ENCODE peak calls at places on chromosome 1, in six cellular contexts. One of them, this sample, is unnamed.

GRCh38 chr1:110068646-110069301 is 1.7 kb downstream of the ALX3 start:
- DNase-seq in NB4: no peak
- DNase-seq in CD4-positive, alpha-beta T cell: no peak
- DNase-seq in cardiac fibroblast: no peak
- DNase-seq in bronchial epithelial cell: no peak
- DNase-seq in glutamatergic neuron: peak; percentile 39
- DNase-seq in this sample: no peak

GRCh38 chr1:7383671-7384070 is 387.4 kb upstream of the VAMP3 start:
- DNase-seq in CD4-positive, alpha-beta T cell: no peak
- DNase-seq in bronchial epithelial cell: no peak
- DNase-seq in cardiac fibroblast: no peak
- DNase-seq in NB4: no peak
- DNase-seq in glutamatergic neuron: no peak
- DNase-seq in this sample: no peak

GRCh38 chr1:192378276-192378675 is 61.5 kb downstream of the RGS21 start:
- DNase-seq in cardiac fibroblast: peak; percentile 3
- DNase-seq in glutamatergic neuron: no peak
- DNase-seq in bronchial epithelial cell: no peak
- DNase-seq in NB4: no peak
- DNase-seq in CD4-positive, alpha-beta T cell: no peak
- DNase-seq in this sample: no peak

GRCh38 chr1:55070291-55070690 is 30.9 kb downstream of the PCSK9 start:
- DNase-seq in NB4: no peak
- DNase-seq in cardiac fibroblast: no peak
- DNase-seq in glutamatergic neuron: no peak
- DNase-seq in bronchial epithelial cell: no peak
- DNase-seq in CD4-positive, alpha-beta T cell: no peak
- DNase-seq in this sample: no peak

GRCh38 chr1:236334893-236335545 is 53.3 kb upstream of the ERO1B start:
- DNase-seq in CD4-positive, alpha-beta T cell: no peak
- DNase-seq in glutamatergic neuron: no peak
- DNase-seq in cardiac fibroblast: peak; percentile 5
- DNase-seq in NB4: peak; percentile 27
- DNase-seq in bronchial epithelial cell: peak; percentile 31
- DNase-seq in this sample: no peak

GRCh38 chr1:76425104-76425842 is 350.7 kb downstream of the ST6GALNAC3 start:
- DNase-seq in glutamatergic neuron: no peak
- DNase-seq in CD4-positive, alpha-beta T cell: no peak
- DNase-seq in bronchial epithelial cell: no peak
- DNase-seq in NB4: no peak
- DNase-seq in cardiac fibroblast: peak; percentile 12
- DNase-seq in this sample: no peak

GRCh38 chr1:43711524-43712386 is 4.4 kb downstream of the ST3GAL3 start:
- DNase-seq in CD4-positive, alpha-beta T cell: no peak
- DNase-seq in bronchial epithelial cell: peak; percentile 94
- DNase-seq in NB4: no peak
- DNase-seq in glutamatergic neuron: no peak
- DNase-seq in cardiac fibroblast: peak; percentile 89
- DNase-seq in this sample: no peak

GRCh38 chr1:204295666-204296065 is 64.1 kb downstream of the PLEKHA6 start:
- DNase-seq in CD4-positive, alpha-beta T cell: no peak
- DNase-seq in NB4: no peak
- DNase-seq in cardiac fibroblast: no peak
- DNase-seq in bronchial epithelial cell: no peak
- DNase-seq in glutamatergic neuron: no peak
- DNase-seq in this sample: no peak

GRCh38 chr1:165717918-165718515 is 19.7 kb upstream of the ALDH9A1 start:
- DNase-seq in cardiac fibroblast: peak; percentile 83
- DNase-seq in NB4: peak; percentile 74
- DNase-seq in CD4-positive, alpha-beta T cell: no peak
- DNase-seq in glutamatergic neuron: peak; percentile 30
- DNase-seq in bronchial epithelial cell: peak; percentile 59
- DNase-seq in this sample: no peak

GRCh38 chr1:119712342-119713038 is 756 bp downstream of the PHGDH start:
- DNase-seq in NB4: peak; percentile 93
- DNase-seq in bronchial epithelial cell: peak; percentile 34
- DNase-seq in glutamatergic neuron: peak; percentile 91
- DNase-seq in cardiac fibroblast: peak; percentile 87
- DNase-seq in CD4-positive, alpha-beta T cell: no peak
- DNase-seq in this sample: no peak

GRCh38 chr1:187696092-187696491 is 867.3 kb downstream of the PLA2G4A start:
- DNase-seq in glutamatergic neuron: no peak
- DNase-seq in CD4-positive, alpha-beta T cell: no peak
- DNase-seq in bronchial epithelial cell: peak; percentile 21
- DNase-seq in cardiac fibroblast: peak; percentile 12
- DNase-seq in NB4: no peak
- DNase-seq in this sample: no peak

GRCh38 chr1:95084317-95085176 is 11.8 kb upstream of the ALG14 start:
- DNase-seq in CD4-positive, alpha-beta T cell: no peak
- DNase-seq in glutamatergic neuron: no peak
- DNase-seq in NB4: peak; percentile 55
- DNase-seq in cardiac fibroblast: peak; percentile 41
- DNase-seq in bronchial epithelial cell: peak; percentile 36
- DNase-seq in this sample: no peak

GRCh38 chr1:11134352-11135266 is 34.9 kb upstream of the EXOSC10 start:
- DNase-seq in NB4: no peak
- DNase-seq in glutamatergic neuron: no peak
- DNase-seq in cardiac fibroblast: peak; percentile 33
- DNase-seq in bronchial epithelial cell: peak; percentile 86
- DNase-seq in CD4-positive, alpha-beta T cell: no peak
- DNase-seq in this sample: no peak

GRCh38 chr1:27958513-27958912 is 1.3 kb upstream of the XKR8 start:
- DNase-seq in bronchial epithelial cell: no peak
- DNase-seq in glutamatergic neuron: no peak
- DNase-seq in CD4-positive, alpha-beta T cell: no peak
- DNase-seq in NB4: no peak
- DNase-seq in cardiac fibroblast: no peak
- DNase-seq in this sample: no peak

GRCh38 chr1:27960762-27961645 is 1.2 kb downstream of the XKR8 start:
- DNase-seq in bronchial epithelial cell: no peak
- DNase-seq in glutamatergic neuron: no peak
- DNase-seq in CD4-positive, alpha-beta T cell: no peak
- DNase-seq in NB4: no peak
- DNase-seq in cardiac fibroblast: peak; percentile 22
- DNase-seq in this sample: no peak

GRCh38 chr1:27957655-27958054 is 2.1 kb upstream of the XKR8 start:
- DNase-seq in cardiac fibroblast: no peak
- DNase-seq in bronchial epithelial cell: no peak
- DNase-seq in CD4-positive, alpha-beta T cell: no peak
- DNase-seq in NB4: no peak
- DNase-seq in glutamatergic neuron: no peak
- DNase-seq in this sample: no peak

GRCh38 chr1:27961646-27962221 is 2.0 kb downstream of the XKR8 start:
- DNase-seq in CD4-positive, alpha-beta T cell: no peak
- DNase-seq in cardiac fibroblast: no peak
- DNase-seq in NB4: no peak
- DNase-seq in glutamatergic neuron: no peak
- DNase-seq in bronchial epithelial cell: no peak
- DNase-seq in this sample: no peak

GRCh38 chr1:27959792-27960603 is at the start of gene XKR8:
- DNase-seq in NB4: peak; percentile 77
- DNase-seq in glutamatergic neuron: peak; percentile 82
- DNase-seq in CD4-positive, alpha-beta T cell: peak; percentile 81
- DNase-seq in bronchial epithelial cell: peak; percentile 51
- DNase-seq in cardiac fibroblast: peak; percentile 62
- DNase-seq in this sample: peak; percentile 81
- TF ChIP-seq CTCF in NB4: peak; percentile 4
- TF ChIP-seq CTCF in glutamatergic neuron: peak; percentile 21
- TF ChIP-seq CTCF in CD4-positive, alpha-beta T cell: no peak
- TF ChIP-seq CTCF in bronchial epithelial cell: peak; percentile 70
- TF ChIP-seq CTCF in cardiac fibroblast: no peak
- TF ChIP-seq CTCF in this sample: peak; percentile 52

GRCh38 chr1:213148905-213149304 is 97.9 kb downstream of the RPS6KC1 start:
- DNase-seq in NB4: no peak
- DNase-seq in cardiac fibroblast: no peak
- DNase-seq in bronchial epithelial cell: no peak
- DNase-seq in CD4-positive, alpha-beta T cell: no peak
- DNase-seq in glutamatergic neuron: no peak
- DNase-seq in this sample: no peak

DNA sequence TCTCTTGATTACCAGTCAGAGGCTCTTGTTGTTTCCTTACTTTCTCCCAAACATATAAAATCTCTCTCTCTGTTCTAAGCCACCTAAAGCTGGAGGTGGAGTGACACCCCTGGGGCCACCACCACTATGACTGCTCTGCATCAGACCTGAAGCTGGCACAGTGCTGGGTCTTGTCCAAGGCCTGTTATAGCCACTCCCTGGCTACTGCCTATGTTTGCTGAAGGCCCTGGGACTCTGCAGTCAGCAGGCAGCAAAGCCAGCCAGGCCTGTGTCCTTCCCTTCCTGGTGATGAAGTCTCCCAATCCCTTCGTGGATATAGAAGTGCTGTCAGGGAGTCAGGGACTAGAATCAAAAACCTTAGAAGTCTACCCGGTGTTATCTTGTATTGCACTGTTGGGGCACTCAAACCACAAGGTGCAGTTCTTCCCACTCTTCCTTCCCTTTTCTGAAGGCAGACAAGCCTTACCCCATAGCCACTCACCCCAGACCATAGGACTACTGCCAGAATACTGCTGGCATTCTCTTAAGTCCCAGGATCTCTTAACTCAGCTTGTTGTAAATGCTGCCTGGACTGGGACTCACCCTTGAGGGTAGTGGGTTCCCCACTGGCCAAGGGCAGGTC is 103.1 kb downstream of the RPS6KC1 start:
- DNase-seq in bronchial epithelial cell: peak; percentile 2
- DNase-seq in CD4-positive, alpha-beta T cell: no peak
- DNase-seq in cardiac fibroblast: no peak
- DNase-seq in NB4: peak; percentile 52
- DNase-seq in glutamatergic neuron: no peak
- DNase-seq in this sample: no peak
- TF ChIP-seq CTCF in bronchial epithelial cell: no peak
- TF ChIP-seq CTCF in CD4-positive, alpha-beta T cell: no peak
- TF ChIP-seq CTCF in cardiac fibroblast: no peak
- TF ChIP-seq CTCF in NB4: no peak
- TF ChIP-seq CTCF in glutamatergic neuron: no peak
- TF ChIP-seq CTCF in this sample: no peak

GRCh38 chr1:205576011-205576410 is 55.8 kb downstream of the ELK4 start:
- DNase-seq in CD4-positive, alpha-beta T cell: no peak
- DNase-seq in NB4: no peak
- DNase-seq in cardiac fibroblast: no peak
- DNase-seq in glutamatergic neuron: no peak
- DNase-seq in bronchial epithelial cell: no peak
- DNase-seq in this sample: no peak

GRCh38 chr1:205575294-205575885 is 56.4 kb downstream of the ELK4 start:
- DNase-seq in bronchial epithelial cell: no peak
- DNase-seq in CD4-positive, alpha-beta T cell: no peak
- DNase-seq in cardiac fibroblast: no peak
- DNase-seq in NB4: no peak
- DNase-seq in glutamatergic neuron: no peak
- DNase-seq in this sample: no peak

GRCh38 chr1:205578780-205579571 is 52.8 kb downstream of the ELK4 start:
- DNase-seq in bronchial epithelial cell: peak; percentile 20
- DNase-seq in cardiac fibroblast: no peak
- DNase-seq in CD4-positive, alpha-beta T cell: no peak
- DNase-seq in glutamatergic neuron: no peak
- DNase-seq in NB4: no peak
- DNase-seq in this sample: no peak

GRCh38 chr1:205577874-205578658 is 53.7 kb downstream of the ELK4 start:
- DNase-seq in bronchial epithelial cell: no peak
- DNase-seq in glutamatergic neuron: no peak
- DNase-seq in cardiac fibroblast: no peak
- DNase-seq in CD4-positive, alpha-beta T cell: no peak
- DNase-seq in NB4: no peak
- DNase-seq in this sample: peak; percentile 7

DNA sequence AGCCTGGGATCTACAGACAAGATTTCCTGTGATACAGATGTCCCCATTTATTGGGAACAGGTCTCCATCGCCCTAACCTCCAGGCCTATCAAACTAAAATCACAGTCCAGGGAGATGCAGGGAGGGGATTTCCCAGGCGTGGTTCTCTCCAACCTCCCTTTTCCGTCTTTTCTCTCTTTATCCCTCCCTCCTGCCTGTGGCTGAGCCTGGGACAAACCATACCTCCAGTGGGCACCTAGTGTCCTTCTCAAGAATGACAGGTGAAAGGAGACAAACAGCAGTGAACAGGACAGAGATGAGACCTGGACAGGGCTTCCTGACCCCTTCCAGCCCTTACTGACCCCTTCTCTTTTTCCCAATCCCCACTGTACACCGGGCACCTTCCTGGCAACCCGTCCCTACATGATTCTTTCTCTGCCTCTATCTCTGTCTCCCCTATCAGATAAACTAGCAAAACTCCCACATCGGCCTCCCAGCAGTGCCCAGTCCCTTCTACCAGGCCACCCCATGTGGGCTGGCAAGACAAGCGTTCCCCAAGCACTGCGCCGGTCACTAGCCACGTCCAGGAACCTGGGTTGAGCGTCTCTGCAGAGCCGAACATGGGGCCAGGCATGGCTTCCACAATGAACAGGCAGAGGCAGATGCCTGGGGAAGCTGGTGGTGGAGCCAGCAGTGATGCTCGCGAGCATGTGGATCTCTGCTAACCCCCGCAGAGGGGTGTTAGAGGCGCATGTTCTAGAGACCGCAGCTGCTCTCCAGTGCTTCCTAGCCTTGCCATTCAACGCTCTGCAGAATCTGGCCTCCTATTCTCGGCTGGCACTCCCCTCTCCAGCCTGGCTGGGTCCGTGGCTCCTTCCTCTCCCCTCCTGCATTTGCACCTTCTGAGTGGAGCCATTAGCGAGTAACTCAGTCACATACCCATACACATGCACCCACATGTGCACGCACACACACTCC is 54.7 kb downstream of the ELK4 start:
- DNase-seq in cardiac fibroblast: no peak
- DNase-seq in bronchial epithelial cell: no peak
- DNase-seq in glutamatergic neuron: no peak
- DNase-seq in CD4-positive, alpha-beta T cell: no peak
- DNase-seq in NB4: no peak
- DNase-seq in this sample: no peak
- TF ChIP-seq CTCF in cardiac fibroblast: no peak
- TF ChIP-seq CTCF in bronchial epithelial cell: no peak
- TF ChIP-seq CTCF in glutamatergic neuron: no peak
- TF ChIP-seq CTCF in CD4-positive, alpha-beta T cell: no peak
- TF ChIP-seq CTCF in NB4: no peak
- TF ChIP-seq CTCF in this sample: no peak

DNA sequence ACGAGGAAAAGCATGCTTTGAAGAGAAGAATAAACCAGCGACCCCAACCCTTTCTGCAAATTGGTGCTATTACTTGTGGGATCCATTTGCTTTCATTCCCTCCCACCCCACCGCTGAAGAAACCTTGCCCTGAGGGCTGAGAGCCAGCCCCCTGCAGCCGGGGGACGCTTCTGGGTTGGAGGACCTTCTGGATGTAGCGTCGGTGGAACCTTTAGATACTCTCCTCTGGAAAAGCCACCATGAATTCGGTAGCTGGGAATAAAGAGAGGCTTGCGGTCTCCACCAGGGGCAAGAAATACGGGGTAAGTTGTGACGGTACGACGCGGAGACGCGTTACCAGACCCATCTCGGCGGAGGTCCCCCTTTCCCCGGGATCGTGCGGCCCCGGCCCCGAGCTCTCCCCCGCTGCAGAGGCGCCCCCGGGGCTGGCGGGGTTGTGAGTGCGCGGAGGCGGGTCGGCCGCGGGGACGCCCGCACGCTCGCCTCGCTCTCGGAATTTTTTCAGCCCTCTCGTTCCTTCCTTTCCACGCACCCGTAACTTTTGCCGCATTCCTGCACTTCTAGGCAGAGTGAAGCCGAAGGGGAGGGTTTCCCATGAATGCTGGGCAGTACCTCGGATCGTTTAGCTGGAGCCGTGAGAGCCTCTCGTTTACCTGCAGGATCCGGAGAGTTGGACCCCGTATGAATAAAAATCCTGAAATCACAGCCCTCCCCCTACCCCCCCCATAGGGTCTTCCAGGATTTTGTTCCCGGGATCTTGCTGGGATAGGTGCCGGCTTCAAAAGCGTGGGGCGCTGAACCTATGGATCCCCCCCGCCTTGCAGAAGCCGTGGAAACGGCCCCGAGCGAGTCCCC is 628 bp downstream of the KIF26B start:
- DNase-seq in CD4-positive, alpha-beta T cell: no peak
- DNase-seq in cardiac fibroblast: no peak
- DNase-seq in glutamatergic neuron: peak; percentile 35
- DNase-seq in NB4: peak; percentile 44
- DNase-seq in bronchial epithelial cell: peak; percentile 18
- DNase-seq in this sample: peak; percentile 19
- TF ChIP-seq CTCF in CD4-positive, alpha-beta T cell: no peak
- TF ChIP-seq CTCF in cardiac fibroblast: no peak
- TF ChIP-seq CTCF in glutamatergic neuron: no peak
- TF ChIP-seq CTCF in NB4: no peak
- TF ChIP-seq CTCF in bronchial epithelial cell: no peak
- TF ChIP-seq CTCF in this sample: no peak

This sample was measured in natural killer cell.